ENCODE peak calls at places on chromosomes 12 and 14, in nine cellular contexts. O is Karpas-422; S is GM12878; A is thoracic aorta; G is upper lobe of left lung; W is sigmoid colon; D is CD8-positive, alpha-beta memory T cell; B is SK-N-SH; U is HCT116. Q is an unnamed sample.

GRCh38 chr14:32201816-32202467 is at the start of gene RNU6-7:
- DNase-seq in O (peak; percentile 76), S (no peak), A (no peak), G (no peak), W (peak; percentile 70), D (peak; percentile 61), B (peak; percentile 33), U (no peak), Q (no peak)

GRCh38 chr12:78386871-78387270 is 477.7 kb upstream of the SYT1 start:
- DNase-seq in O (no peak), S (no peak), A (no peak), G (no peak), W (no peak), D (no peak), B (no peak), U (no peak), Q (no peak)

GRCh38 chr14:31291210-31291609 is 83.6 kb upstream of the HECTD1 start:
- DNase-seq in O (peak; percentile 58), S (no peak), A (no peak), G (no peak), W (no peak), D (no peak), B (no peak), U (no peak), Q (no peak)

GRCh38 chr14:74712499-74713394 is at the start of the genes AREL1 and FCF1:
- DNase-seq in O (peak; percentile 99), S (peak; percentile 54), A (peak; percentile 65), G (peak; percentile 88), W (peak; percentile 91), D (peak; percentile 89), B (peak; percentile 90), U (peak; percentile 85), Q (peak; percentile 94)

GRCh38 chr14:72929316-72930080 is 3.2 kb downstream of the DCAF4 start:
- DNase-seq in O (no peak), S (no peak), A (no peak), G (no peak), W (no peak), D (no peak), B (no peak), U (no peak), Q (no peak)

GRCh38 chr14:51203881-51204280 is 36.2 kb upstream of the TMX1 start:
- DNase-seq in O (no peak), S (no peak), A (no peak), G (no peak), W (no peak), D (no peak), B (no peak), U (no peak), Q (no peak)

GRCh38 chr14:82725188-82725587 is 1191.5 kb upstream of the SEL1L start:
- DNase-seq in O (no peak), S (no peak), A (no peak), G (no peak), W (no peak), D (no peak), B (no peak), U (no peak), Q (no peak)

GRCh38 chr12:89960011-89960507 is 251.4 kb upstream of the ATP2B1 start:
- DNase-seq in O (no peak), S (peak; percentile 68), A (no peak), G (no peak), W (no peak), D (no peak), B (no peak), U (no peak), Q (no peak)

GRCh38 chr12:49798248-49798647 is 30.0 kb downstream of the NCKAP5L start:
- DNase-seq in O (no peak), S (no peak), A (no peak), G (no peak), W (no peak), D (no peak), B (no peak), U (no peak), Q (no peak)

GRCh38 chr12:29486972-29487371 is 10.5 kb downstream of the OVCH1 start:
- DNase-seq in O (no peak), S (no peak), A (no peak), G (no peak), W (no peak), D (no peak), B (no peak), U (no peak), Q (no peak)

GRCh38 chr12:117468016-117468415 is 106.6 kb upstream of the NOS1 start:
- DNase-seq in O (no peak), S (no peak), A (no peak), G (no peak), W (no peak), D (no peak), B (no peak), U (no peak), Q (no peak)

DNA sequence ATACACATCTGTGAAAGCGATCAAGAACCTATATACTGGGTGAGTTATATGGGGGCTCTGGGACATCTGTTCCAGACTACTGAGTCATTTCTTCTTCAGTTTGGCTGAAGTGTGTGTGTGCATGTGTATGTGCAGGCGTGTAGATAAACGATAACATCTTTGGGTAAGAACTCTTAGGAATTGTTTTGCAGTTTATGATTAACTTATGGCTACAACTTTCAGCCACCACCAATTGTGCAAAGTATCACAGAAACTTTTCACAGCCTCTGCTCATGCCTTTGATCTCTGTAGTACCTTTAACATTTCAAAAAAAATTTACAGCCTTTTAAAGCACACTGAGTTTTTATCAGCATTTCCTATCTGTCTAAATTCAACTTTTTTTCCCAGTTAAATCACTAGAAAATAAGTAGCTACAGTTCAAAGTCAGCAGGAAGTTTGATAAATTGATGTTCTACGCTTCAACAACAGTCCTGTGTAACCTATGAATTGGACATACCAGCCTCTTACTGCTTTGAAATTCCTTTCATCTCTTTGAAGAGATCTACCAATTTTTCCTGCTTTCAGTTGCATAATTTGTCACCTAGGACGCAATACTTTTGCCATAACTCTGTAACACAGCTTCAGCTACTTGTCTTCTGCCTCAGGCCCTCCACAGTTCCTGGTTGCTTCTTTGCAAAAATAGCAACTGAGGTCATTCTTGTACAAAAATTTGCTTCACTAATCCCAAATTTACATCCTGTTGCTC is 43.0 kb downstream of the PPM1H start:
- DNase-seq in O (no peak), S (no peak), A (no peak), G (no peak), W (no peak), D (no peak), B (no peak), U (no peak), Q (no peak)
- H3K4me1 ChIP-seq in O (no peaks in the 10 kb centered on the region), S (no peaks in the 10 kb centered on the region), A (no peaks in the 10 kb centered on the region), G (no peaks in the 10 kb centered on the region), W (no peaks in the 10 kb centered on the region), D (no peaks in the 10 kb centered on the region), B (no peaks in the 10 kb centered on the region), U (no peaks in the 10 kb centered on the region), Q (no peaks in the 10 kb centered on the region)

GRCh38 chr14:103029936-103030335 is 27.4 kb downstream of the CDC42BPB start:
- DNase-seq in O (no peak), S (no peak), A (no peak), G (no peak), W (peak; percentile 60), D (no peak), B (no peak), U (no peak), Q (no peak)

GRCh38 chr14:103028772-103029171 is 28.6 kb downstream of the CDC42BPB start:
- DNase-seq in O (no peak), S (no peak), A (no peak), G (no peak), W (no peak), D (no peak), B (no peak), U (no peak), Q (no peak)

GRCh38 chr14:103027451-103027850 is 29.9 kb downstream of the CDC42BPB start:
- DNase-seq in O (no peak), S (no peak), A (no peak), G (no peak), W (no peak), D (no peak), B (no peak), U (no peak), Q (no peak)

GRCh38 chr14:103028161-103028767 is 29.1 kb downstream of the CDC42BPB start:
- DNase-seq in O (no peak), S (no peak), A (no peak), G (no peak), W (no peak), D (no peak), B (no peak), U (no peak), Q (no peak)

DNA sequence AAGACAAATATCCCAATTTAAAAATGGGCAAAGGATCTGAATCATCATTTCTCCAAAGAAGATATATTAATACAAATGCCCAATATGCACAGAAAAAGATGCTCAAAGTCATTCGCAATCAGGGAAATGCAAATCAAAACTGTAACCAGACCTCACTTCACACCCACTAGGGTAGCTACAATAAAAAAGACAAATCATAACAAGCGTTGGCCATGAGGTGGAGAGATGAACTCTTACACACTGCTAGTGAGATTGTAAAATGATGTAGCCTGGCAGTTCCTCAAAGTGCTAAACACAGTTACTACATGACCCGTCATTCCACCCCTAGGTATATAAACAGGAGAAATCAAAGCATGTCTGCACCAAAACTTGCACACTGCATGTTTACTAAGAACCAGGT is 30.4 kb downstream of the CDC42BPB start:
- DNase-seq in O (no peak), S (no peak), A (no peak), G (no peak), W (no peak), D (no peak), B (no peak), U (no peak), Q (no peak)
- H3K4me1 ChIP-seq in O (no peaks in the 10 kb centered on the region), S (peaks cover 3% of the 10 kb centered on the region), A (peaks cover 37% of the 10 kb centered on the region), G (peaks cover 42% of the 10 kb centered on the region), W (peaks cover 60% of the 10 kb centered on the region), D (no peaks in the 10 kb centered on the region), B (peaks cover 36% of the 10 kb centered on the region), U (no peaks in the 10 kb centered on the region), Q (peaks cover 24% of the 10 kb centered on the region)

GRCh38 chr12:124509676-124510300 is 57.6 kb downstream of the NCOR2 start:
- DNase-seq in O (no peak), S (no peak), A (no peak), G (no peak), W (peak; percentile 91), D (no peak), B (peak; percentile 79), U (no peak), Q (peak; percentile 95)
- H3K4me1 ChIP-seq in O (peaks cover 26% of the 10 kb centered on the region), S (peaks cover 11% of the 10 kb centered on the region), A (peaks cover 28% of the 10 kb centered on the region), G (peaks cover 75% of the 10 kb centered on the region), W (peaks cover 99% of the 10 kb centered on the region), D (no peaks in the 10 kb centered on the region), B (peaks cover 83% of the 10 kb centered on the region), U (peaks cover 56% of the 10 kb centered on the region), Q (peaks cover 100% of the 10 kb centered on the region)

GRCh38 chr14:21258194-21258888 is 10.9 kb downstream of the HNRNPC start:
- DNase-seq in O (no peak), S (no peak), A (no peak), G (no peak), W (no peak), D (no peak), B (no peak), U (no peak), Q (no peak)

GRCh38 chr14:21252149-21252548 is 17.1 kb downstream of the HNRNPC start:
- DNase-seq in O (no peak), S (no peak), A (no peak), G (no peak), W (no peak), D (no peak), B (no peak), U (no peak), Q (no peak)

GRCh38 chr14:21256539-21257394 is 12.5 kb downstream of the HNRNPC start:
- DNase-seq in O (no peak), S (no peak), A (no peak), G (peak; percentile 13), W (no peak), D (no peak), B (no peak), U (no peak), Q (no peak)

GRCh38 chr14:21257395-21258193 is 11.6 kb downstream of the HNRNPC start:
- DNase-seq in O (no peak), S (no peak), A (no peak), G (peak; percentile 20), W (no peak), D (no peak), B (no peak), U (no peak), Q (no peak)

GRCh38 chr14:21255385-21256101 is 13.7 kb downstream of the HNRNPC start:
- DNase-seq in O (no peak), S (no peak), A (no peak), G (no peak), W (no peak), D (no peak), B (no peak), U (no peak), Q (no peak)
- H3K4me1 ChIP-seq in O (no peaks in the 10 kb centered on the region), S (peaks cover 4% of the 10 kb centered on the region), A (peaks cover 26% of the 10 kb centered on the region), G (peaks cover 49% of the 10 kb centered on the region), W (peaks cover 41% of the 10 kb centered on the region), D (peaks cover 65% of the 10 kb centered on the region), B (peaks cover 28% of the 10 kb centered on the region), U (no peaks in the 10 kb centered on the region), Q (peaks cover 76% of the 10 kb centered on the region)